ENCODE peak calls at places on chromosomes 4 and X, in six cellular contexts. X, L, K, Z, U and S are unnamed samples.

GRCh38 chr4:153634737-153635353 is 49.2 kb upstream of the TLR2 start:
- DNase-seq in X (peak), L (peak), K (no peak), Z (peak), U (no peak), S (peak)

GRCh38 chrX:47568656-47569295 is 7.8 kb downstream of the ARAF start:
- DNase-seq in X (peak), L (peak), K (no peak), Z (peak), U (no peak), S (peak)

GRCh38 chr4:138897818-138898226 is 117.8 kb upstream of the NOCT start:
- DNase-seq in X (peak), L (peak), K (no peak), Z (peak), U (no peak), S (no peak)

GRCh38 chr4:92305148-92305877 is 1.5 kb downstream of the GRID2 start:
- DNase-seq in X (peak), L (no peak), K (peak), Z (no peak), U (no peak), S (no peak)

GRCh38 chrX:145609951-145610511 is 207.6 kb upstream of the SLITRK2 start:
- DNase-seq in X (no peak), L (no peak), K (no peak), Z (no peak), U (no peak), S (no peak)

GRCh38 chr4:147769386-147769785 is 37.5 kb downstream of the ARHGAP10 start:
- DNase-seq in X (no peak), L (no peak), K (no peak), Z (no peak), U (no peak), S (no peak)

GRCh38 chr4:70838400-70838971 is 1.2 kb downstream of the GRSF1 start:
- DNase-seq in X (no peak), L (no peak), K (no peak), Z (no peak), U (no peak), S (peak)

GRCh38 chrX:1249101-1249887 is 19.3 kb upstream of the CSF2RA start:
- DNase-seq in X (peak), L (no peak), K (no peak), Z (peak), U (peak), S (peak)

GRCh38 chrX:53445977-53446376 is 11.8 kb upstream of the HSD17B10 start:
- DNase-seq in X (peak), L (peak), K (no peak), Z (peak), U (no peak), S (peak)

GRCh38 chr4:185721949-185722316 is 90.1 kb downstream of the SORBS2 start:
- DNase-seq in X (no peak), L (no peak), K (no peak), Z (peak), U (no peak), S (no peak)

GRCh38 chrX:106168107-106168506 is at the start of gene PWWP3B:
- DNase-seq in X (peak), L (no peak), K (peak), Z (no peak), U (no peak), S (no peak)

GRCh38 chrX:40108084-40108958 is 10.6 kb upstream of the BCOR start:
- DNase-seq in X (peak), L (no peak), K (no peak), Z (peak), U (no peak), S (no peak)

GRCh38 chr4:142307857-142308256 is 538.2 kb downstream of the INPP4B start:
- DNase-seq in X (no peak), L (no peak), K (no peak), Z (no peak), U (no peak), S (no peak)

GRCh38 chr4:173138636-173139035 is 30.0 kb upstream of the GALNT7 start:
- DNase-seq in X (no peak), L (no peak), K (no peak), Z (no peak), U (no peak), S (no peak)

GRCh38 chrX:40683245-40683644 is 35.9 kb upstream of the CXorf38 start:
- DNase-seq in X (no peak), L (no peak), K (no peak), Z (no peak), U (no peak), S (no peak)

GRCh38 chrX:10212395-10212794 is 55.6 kb downstream of the CLCN4 start:
- DNase-seq in X (no peak), L (no peak), K (no peak), Z (no peak), U (no peak), S (no peak)

GRCh38 chrX:10221651-10222050 is 64.9 kb downstream of the CLCN4 start:
- DNase-seq in X (no peak), L (no peak), K (no peak), Z (no peak), U (no peak), S (no peak)

GRCh38 chrX:10213716-10214115 is 56.9 kb downstream of the CLCN4 start:
- DNase-seq in X (no peak), L (no peak), K (no peak), Z (no peak), U (no peak), S (no peak)

GRCh38 chrX:10216208-10216607 is 59.4 kb downstream of the CLCN4 start:
- DNase-seq in X (no peak), L (no peak), K (no peak), Z (no peak), U (no peak), S (no peak)

DNA sequence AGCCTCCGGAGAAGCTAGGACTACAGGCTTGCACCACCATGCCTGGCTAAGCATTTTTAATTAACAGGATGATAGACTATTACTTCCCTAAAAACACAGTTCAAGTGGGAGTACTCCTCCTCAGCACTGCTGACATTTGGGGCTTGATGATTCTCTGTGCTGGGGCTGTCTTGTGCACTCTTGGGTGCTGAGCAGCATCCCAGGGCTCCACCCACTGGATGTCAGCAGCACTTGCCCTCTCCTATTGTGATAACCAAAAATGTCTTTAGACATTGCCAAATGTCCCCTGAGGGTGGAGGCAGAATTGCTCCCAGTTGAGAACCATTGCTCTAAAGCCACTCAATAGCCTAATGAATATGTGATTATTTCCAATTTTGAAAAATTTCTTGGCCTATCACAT is 60.4 kb downstream of the CLCN4 start:
- DNase-seq in X (peak), L (no peak), K (no peak), Z (no peak), U (no peak), S (peak)
- H3K4me3 ChIP-seq in X (no peak), L (no peak), K (no peak), Z (no peak), U (no peak), S (no peak)

GRCh38 chr4:26858947-26859401 is 1.7 kb upstream of the STIM2 start:
- DNase-seq in X (no peak), L (no peak), K (no peak), Z (no peak), U (no peak), S (peak)
- TF ChIP-seq POLR2A in X (no peak), L (no peak), K (no peak), Z (no peak), U (no peak), S (no peak)

GRCh38 chr4:26330186-26330787 is 9.5 kb downstream of the RBPJ start:
- DNase-seq in X (peak), L (peak), K (peak), Z (peak), U (no peak), S (peak)
- TF ChIP-seq MAX in X (no peak), L (no peak), K (no peak), Z (no peak), U (no peak), S (no peak)

GRCh38 chrX:135295944-135296305 is 13.4 kb upstream of the ETDC start:
- DNase-seq in X (no peak), L (no peak), K (no peak), Z (no peak), U (no peak), S (no peak)

GRCh38 chrX:135295238-135295943 is 13.9 kb upstream of the ETDC start:
- DNase-seq in X (no peak), L (no peak), K (no peak), Z (no peak), U (peak), S (no peak)
- H3K4me3 ChIP-seq in X (no peak), L (no peak), K (no peak), Z (no peak), U (peak), S (no peak)

DNA sequence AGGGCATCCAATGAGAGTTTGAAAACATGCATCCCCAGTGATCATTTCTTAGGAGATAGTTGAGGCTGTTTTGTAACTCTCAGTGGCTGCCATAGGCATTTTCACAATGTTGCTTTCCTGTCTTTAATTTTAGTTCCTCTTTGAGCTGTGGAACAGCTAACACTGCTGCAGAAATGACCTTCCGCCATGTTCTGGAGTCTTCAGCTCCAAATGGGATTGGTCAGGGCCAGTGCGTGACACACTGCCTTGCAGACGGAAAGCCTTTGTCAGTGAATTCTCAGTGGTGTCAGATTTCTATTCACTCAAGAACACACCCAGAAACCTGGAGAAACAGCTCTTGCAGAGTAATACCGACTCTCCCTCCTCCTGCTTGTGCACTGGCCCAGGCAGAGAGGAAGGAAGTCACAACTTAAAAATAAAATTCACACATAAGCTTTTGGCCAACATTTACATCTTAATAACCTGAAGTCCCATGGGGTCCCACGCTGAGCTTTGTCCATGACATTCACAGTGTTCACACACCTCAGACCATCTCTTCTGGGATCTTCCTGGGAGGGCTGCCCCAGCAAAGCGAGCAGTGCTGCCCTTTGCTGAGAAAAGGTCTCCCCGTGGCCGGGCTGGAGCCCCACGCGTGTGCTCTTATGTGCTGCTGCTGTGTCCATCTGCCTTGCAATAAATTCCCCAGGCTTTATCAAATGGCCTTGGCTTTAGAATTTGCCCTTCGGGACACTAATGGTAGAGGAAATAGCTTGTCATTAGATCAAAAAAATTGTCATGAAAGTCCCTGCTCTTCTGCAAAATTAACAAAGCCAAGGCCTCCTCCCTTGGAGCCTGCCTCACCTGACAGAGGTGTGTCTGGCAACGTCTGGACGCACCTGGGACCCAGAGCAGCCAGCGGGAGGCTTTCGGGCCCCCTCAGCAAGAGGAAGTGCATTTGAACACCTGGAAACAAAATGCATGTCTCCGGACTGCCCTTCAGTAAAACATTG is 126.8 kb downstream of the IRF2 start:
- DNase-seq in X (peak), L (peak), K (no peak), Z (no peak), U (peak), S (peak)
- TF ChIP-seq POLR2A in X (no peak), L (no peak), K (no peak), Z (peak), U (peak), S (peak)

GRCh38 chr4:8820178-8821102 is 51.2 kb downstream of the HMX1 start:
- DNase-seq in X (no peak), L (peak), K (no peak), Z (no peak), U (no peak), S (no peak)

GRCh38 chr4:8818063-8818881 is 53.4 kb downstream of the HMX1 start:
- DNase-seq in X (no peak), L (no peak), K (no peak), Z (no peak), U (no peak), S (no peak)

GRCh38 chr4:8819019-8819418 is 52.6 kb downstream of the HMX1 start:
- DNase-seq in X (no peak), L (no peak), K (no peak), Z (no peak), U (no peak), S (no peak)

GRCh38 chr4:8821151-8821950 is 50.3 kb downstream of the HMX1 start:
- DNase-seq in X (no peak), L (peak), K (no peak), Z (no peak), U (no peak), S (no peak)

GRCh38 chr4:8819421-8820177 is 52.0 kb downstream of the HMX1 start:
- DNase-seq in X (no peak), L (no peak), K (no peak), Z (no peak), U (no peak), S (no peak)
- TF ChIP-seq MAX in X (no peak), L (no peak), K (no peak), Z (no peak), U (no peak), S (no peak)

GRCh38 chr4:13484045-13484748 is at the start of gene RAB28:
- DNase-seq in X (peak), L (peak), K (peak), Z (peak), U (peak), S (peak)
- H3K4me3 ChIP-seq in X (peak), L (peak), K (peak), Z (peak), U (peak), S (peak)

DNA sequence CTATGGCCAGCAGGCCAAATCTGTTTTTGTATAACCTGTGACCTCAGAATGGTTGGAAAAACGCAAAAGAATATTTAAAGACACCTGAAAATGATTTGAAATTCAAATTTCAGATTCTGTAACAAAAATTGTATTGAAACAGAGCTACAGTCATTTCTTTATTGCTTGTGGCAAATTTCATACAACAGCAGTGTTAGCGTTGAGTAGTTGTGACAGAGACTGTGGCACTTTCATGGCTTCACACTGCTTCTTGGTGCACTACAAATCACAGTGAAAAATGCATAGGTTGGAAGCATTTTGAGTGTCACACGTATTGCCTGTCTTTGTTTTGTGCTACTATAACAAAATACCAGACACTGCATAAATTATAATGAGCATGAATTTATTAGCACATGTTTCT is 12.2 kb upstream of the PARM1 start:
- DNase-seq in X (no peak), L (no peak), K (no peak), Z (no peak), U (no peak), S (no peak)
- TF ChIP-seq POLR2A in X (no peak), L (no peak), K (no peak), Z (no peak), U (no peak), S (no peak)